ENCODE peak calls at places on chromosomes 2 and 18, in seven cellular contexts. L is H54; X is AG08395; U is left kidney; G is stimulated activated CD8-positive, alpha-beta memory T cell treated with anti-CD3 and anti-CD28 coated beads, Interleukin-12 subunit alpha, Interleukin-12 subunit beta, amount 100 ng/mL, for 1 hour; N is ELF-1; A is G401. S is an unnamed sample.

GRCh38 chr2:220708366-220708765 is 863.7 kb downstream of the EPHA4 start:
- DNase-seq in L (no peak), X (peak; percentile 62), U (no peak), G (no peak), N (no peak), A (no peak), S (no peak)

GRCh38 chr2:47360937-47361336 is 42.0 kb upstream of the MSH2 start:
- DNase-seq in L (peak; percentile 96), X (peak; percentile 79), U (no peak), G (no peak), N (no peak), A (no peak), S (no peak)

GRCh38 chr2:147017976-147018645 is 826.7 kb upstream of the ACVR2A start:
- DNase-seq in L (no peak), X (no peak), U (no peak), G (no peak), N (no peak), A (no peak), S (no peak)

GRCh38 chr2:210477496-210477895 is 937 bp upstream of the LANCL1 start:
- DNase-seq in L (peak; percentile 36), X (peak; percentile 81), U (peak; percentile 26), G (no peak), N (peak; percentile 23), A (peak; percentile 63), S (peak; percentile 73)

GRCh38 chr2:45014016-45014702 is 4.9 kb upstream of the SIX2 start:
- DNase-seq in L (peak; percentile 90), X (peak; percentile 80), U (peak; percentile 95), G (no peak), N (peak; percentile 87), A (no peak), S (no peak)

GRCh38 chr2:12442627-12442928 is 274.2 kb upstream of the TRIB2 start:
- DNase-seq in L (no peak), X (peak; percentile 8), U (no peak), G (no peak), N (no peak), A (no peak), S (no peak)

GRCh38 chr2:43762286-43762685 is 11.6 kb upstream of the DYNC2LI1 start:
- DNase-seq in L (no peak), X (no peak), U (no peak), G (no peak), N (no peak), A (no peak), S (no peak)

GRCh38 chr18:79772108-79772864 is 25.5 kb upstream of the KCNG2 start:
- DNase-seq in L (no peak), X (no peak), U (peak; percentile 37), G (no peak), N (no peak), A (no peak), S (no peak)

GRCh38 chr2:188410504-188411235 is 119.0 kb downstream of the GULP1 start:
- DNase-seq in L (no peak), X (no peak), U (no peak), G (no peak), N (no peak), A (no peak), S (no peak)

GRCh38 chr2:113370478-113371091 is 66.9 kb upstream of the ZNG1B start:
- DNase-seq in L (peak; percentile 59), X (peak; percentile 79), U (peak; percentile 93), G (peak; percentile 41), N (peak; percentile 76), A (peak; percentile 42), S (no peak)

GRCh38 chr2:41782306-41783158 is 265.3 kb upstream of the PKDCC start:
- DNase-seq in L (peak; percentile 12), X (peak; percentile 59), U (peak; percentile 65), G (peak; percentile 2), N (no peak), A (peak; percentile 53), S (no peak)

S was measured in SW 1271.